ENCODE peak calls at places on chromosome 7, in six cellular contexts. J is IMR-90; G is T-helper 9 cell; S is activated T-helper 1 cell treated with anti-CD3 and anti-CD28 coated beads, Interleukin-2, amount 50 U/mL, for 16 hours; H is T follicular helper cell; K is WTC11. D is an unnamed sample.

GRCh38 chr7:69656077-69656476 is 57.8 kb downstream of the AUTS2 start:
- DNase-seq in H (no peak), G (no peak), S (no peak), J (no peak), K (no peak), D (no peak)

GRCh38 chr7:141014091-141014490 is 661 bp downstream of the MRPS33 start:
- DNase-seq in G (no peak), K (no peak), H (no peak), S (no peak), J (peak), D (no peak)

GRCh38 chr7:101575168-101575567 is 53.9 kb downstream of the MYL10 start:
- DNase-seq in H (no peak), J (no peak), K (peak), G (no peak), S (no peak), D (no peak)

GRCh38 chr7:116706668-116707126 is 34.7 kb downstream of the MET start:
- DNase-seq in G (no peak), K (no peak), H (no peak), J (no peak), S (no peak), D (no peak)

GRCh38 chr7:134905375-134905774 is 80.9 kb upstream of the AGBL3 start:
- DNase-seq in G (no peak), H (no peak), J (peak), K (no peak), S (no peak), D (peak)

GRCh38 chr7:80611779-80612178 is 26.7 kb upstream of the CD36 start:
- DNase-seq in G (no peak), K (no peak), S (no peak), H (no peak), J (peak), D (peak)

GRCh38 chr7:111855842-111856227 is 293.5 kb upstream of the IMMP2L start:
- DNase-seq in G (no peak), J (peak), H (no peak), S (no peak), K (no peak), D (no peak)

GRCh38 chr7:55261386-55261770 is 103.8 kb upstream of the LANCL2 start:
- DNase-seq in K (no peak), G (no peak), H (no peak), J (no peak), S (no peak), D (no peak)

GRCh38 chr7:66467887-66468286 is 160.8 kb upstream of the KCTD7 start:
- DNase-seq in H (no peak), K (no peak), J (no peak), S (no peak), G (no peak), D (no peak)

GRCh38 chr7:132508724-132509348 is 67.4 kb downstream of the PLXNA4 start:
- DNase-seq in H (no peak), S (no peak), K (peak), J (no peak), G (no peak), D (peak)

GRCh38 chr7:29987821-29988317 is 1.7 kb downstream of the SCRN1 start:
- DNase-seq in K (no peak), H (no peak), G (no peak), J (peak), S (no peak), D (no peak)

GRCh38 chr7:128398016-128398840 is 11.6 kb downstream of the IMPDH1 start:
- DNase-seq in G (peak), K (peak), S (no peak), H (no peak), J (peak), D (no peak)

GRCh38 chr7:137992738-137993394 is 9.0 kb downstream of the CREB3L2 start:
- DNase-seq in J (peak), K (no peak), G (no peak), H (no peak), S (no peak), D (peak)

GRCh38 chr7:1460757-1461639 is 1.7 kb upstream of the MICALL2 start:
- DNase-seq in G (no peak), H (no peak), S (no peak), K (no peak), J (peak), D (peak)

GRCh38 chr7:20831976-20832375 is 45.3 kb upstream of the SP8 start:
- DNase-seq in J (no peak), G (no peak), S (no peak), H (no peak), K (no peak), D (no peak)

GRCh38 chr7:32858648-32859047 is 32.9 kb downstream of the KBTBD2 start:
- DNase-seq in J (no peak), S (no peak), K (no peak), H (no peak), G (no peak), D (no peak)

GRCh38 chr7:155802906-155803417 is 9.3 kb downstream of the SHH start:
- DNase-seq in H (no peak), G (no peak), K (no peak), J (no peak), S (no peak), D (no peak)

GRCh38 chr7:124907490-124907889 is 22.1 kb downstream of the POT1 start:
- DNase-seq in J (peak), S (no peak), G (no peak), H (no peak), K (no peak), D (no peak)

GRCh38 chr7:55024776-55025175 is 6.0 kb downstream of the EGFR start:
- DNase-seq in K (no peak), G (no peak), J (peak), H (no peak), S (no peak), D (no peak)

GRCh38 chr7:44308741-44309270 is 16.6 kb downstream of the CAMK2B start:
- DNase-seq in S (no peak), J (no peak), G (no peak), H (no peak), K (no peak), D (no peak)

GRCh38 chr7:107036535-107036934 is 8.0 kb upstream of the PRKAR2B start:
- DNase-seq in K (no peak), J (no peak), S (no peak), H (no peak), G (no peak), D (no peak)

D was measured in adrenal gland.